ENCODE peak calls at places on chromosomes 1 and 21, in seven cellular contexts. One of them, this sample, is unnamed.

GRCh38 chr1:86195281-86195680 is 38.7 kb upstream of the COL24A1 start:
- DNase-seq in activated T-cell treated with anti-CD3 and anti-CD28 coated beads for 24 hours: no peak
- DNase-seq in activated T-helper 1 cell treated with anti-CD3 and anti-CD28 coated beads, Interleukin-2, amount 50 U/mL, for 16 hours: no peak
- DNase-seq in stimulated activated CD4-positive, alpha-beta T cell treated with anti-CD3 and anti-CD28 coated beads, TNF-alpha, amount 100 ng/mL, for 24 hours: no peak
- DNase-seq in HL-60: no peak
- DNase-seq in glutamatergic neuron: peak; percentile 22
- DNase-seq in brain microvascular endothelial cell: no peak
- DNase-seq in this sample: no peak

GRCh38 chr21:29196021-29196663 is 65.7 kb downstream of the MAP3K7CL start:
- DNase-seq in glutamatergic neuron: no peak
- DNase-seq in activated T-cell treated with anti-CD3 and anti-CD28 coated beads for 24 hours: peak; percentile 70
- DNase-seq in activated T-helper 1 cell treated with anti-CD3 and anti-CD28 coated beads, Interleukin-2, amount 50 U/mL, for 16 hours: peak; percentile 49
- DNase-seq in brain microvascular endothelial cell: peak; percentile 95
- DNase-seq in stimulated activated CD4-positive, alpha-beta T cell treated with anti-CD3 and anti-CD28 coated beads, TNF-alpha, amount 100 ng/mL, for 24 hours: peak; percentile 56
- DNase-seq in HL-60: peak; percentile 96
- DNase-seq in this sample: peak; percentile 84

GRCh38 chr1:59570524-59570923 is 244.2 kb upstream of the HOOK1 start:
- DNase-seq in HL-60: peak; percentile 80
- DNase-seq in activated T-cell treated with anti-CD3 and anti-CD28 coated beads for 24 hours: no peak
- DNase-seq in activated T-helper 1 cell treated with anti-CD3 and anti-CD28 coated beads, Interleukin-2, amount 50 U/mL, for 16 hours: no peak
- DNase-seq in brain microvascular endothelial cell: peak; percentile 35
- DNase-seq in glutamatergic neuron: no peak
- DNase-seq in stimulated activated CD4-positive, alpha-beta T cell treated with anti-CD3 and anti-CD28 coated beads, TNF-alpha, amount 100 ng/mL, for 24 hours: no peak
- DNase-seq in this sample: no peak

GRCh38 chr1:19458815-19459417 is 26.4 kb downstream of the CAPZB start:
- DNase-seq in activated T-helper 1 cell treated with anti-CD3 and anti-CD28 coated beads, Interleukin-2, amount 50 U/mL, for 16 hours: no peak
- DNase-seq in glutamatergic neuron: no peak
- DNase-seq in stimulated activated CD4-positive, alpha-beta T cell treated with anti-CD3 and anti-CD28 coated beads, TNF-alpha, amount 100 ng/mL, for 24 hours: no peak
- DNase-seq in HL-60: peak; percentile 34
- DNase-seq in activated T-cell treated with anti-CD3 and anti-CD28 coated beads for 24 hours: no peak
- DNase-seq in brain microvascular endothelial cell: no peak
- DNase-seq in this sample: no peak

GRCh38 chr1:1354271-1355247 is 3.8 kb downstream of the MXRA8 start:
- DNase-seq in activated T-cell treated with anti-CD3 and anti-CD28 coated beads for 24 hours: no peak
- DNase-seq in HL-60: no peak
- DNase-seq in stimulated activated CD4-positive, alpha-beta T cell treated with anti-CD3 and anti-CD28 coated beads, TNF-alpha, amount 100 ng/mL, for 24 hours: peak; percentile 22
- DNase-seq in activated T-helper 1 cell treated with anti-CD3 and anti-CD28 coated beads, Interleukin-2, amount 50 U/mL, for 16 hours: no peak
- DNase-seq in brain microvascular endothelial cell: no peak
- DNase-seq in glutamatergic neuron: peak; percentile 56
- DNase-seq in this sample: no peak

GRCh38 chr1:30284226-30284625 is 439.2 kb downstream of the MATN1 start:
- DNase-seq in activated T-cell treated with anti-CD3 and anti-CD28 coated beads for 24 hours: no peak
- DNase-seq in brain microvascular endothelial cell: no peak
- DNase-seq in glutamatergic neuron: no peak
- DNase-seq in HL-60: no peak
- DNase-seq in activated T-helper 1 cell treated with anti-CD3 and anti-CD28 coated beads, Interleukin-2, amount 50 U/mL, for 16 hours: no peak
- DNase-seq in stimulated activated CD4-positive, alpha-beta T cell treated with anti-CD3 and anti-CD28 coated beads, TNF-alpha, amount 100 ng/mL, for 24 hours: no peak
- DNase-seq in this sample: no peak

GRCh38 chr1:168637350-168637991 is 61.1 kb downstream of the XCL1 start:
- DNase-seq in glutamatergic neuron: no peak
- DNase-seq in activated T-helper 1 cell treated with anti-CD3 and anti-CD28 coated beads, Interleukin-2, amount 50 U/mL, for 16 hours: no peak
- DNase-seq in activated T-cell treated with anti-CD3 and anti-CD28 coated beads for 24 hours: no peak
- DNase-seq in stimulated activated CD4-positive, alpha-beta T cell treated with anti-CD3 and anti-CD28 coated beads, TNF-alpha, amount 100 ng/mL, for 24 hours: no peak
- DNase-seq in HL-60: peak; percentile 10
- DNase-seq in brain microvascular endothelial cell: no peak
- DNase-seq in this sample: no peak

GRCh38 chr1:9400425-9401079 is 107.9 kb downstream of the SPSB1 start:
- DNase-seq in activated T-cell treated with anti-CD3 and anti-CD28 coated beads for 24 hours: no peak
- DNase-seq in brain microvascular endothelial cell: no peak
- DNase-seq in activated T-helper 1 cell treated with anti-CD3 and anti-CD28 coated beads, Interleukin-2, amount 50 U/mL, for 16 hours: no peak
- DNase-seq in glutamatergic neuron: no peak
- DNase-seq in stimulated activated CD4-positive, alpha-beta T cell treated with anti-CD3 and anti-CD28 coated beads, TNF-alpha, amount 100 ng/mL, for 24 hours: no peak
- DNase-seq in HL-60: peak; percentile 49
- DNase-seq in this sample: peak; percentile 41

GRCh38 chr1:3477241-3478109 is 23.0 kb downstream of the ARHGEF16 start:
- DNase-seq in activated T-cell treated with anti-CD3 and anti-CD28 coated beads for 24 hours: no peak
- DNase-seq in stimulated activated CD4-positive, alpha-beta T cell treated with anti-CD3 and anti-CD28 coated beads, TNF-alpha, amount 100 ng/mL, for 24 hours: no peak
- DNase-seq in activated T-helper 1 cell treated with anti-CD3 and anti-CD28 coated beads, Interleukin-2, amount 50 U/mL, for 16 hours: no peak
- DNase-seq in glutamatergic neuron: peak; percentile 76
- DNase-seq in brain microvascular endothelial cell: no peak
- DNase-seq in HL-60: no peak
- DNase-seq in this sample: no peak

GRCh38 chr1:155128755-155129473 is 1.2 kb downstream of the EFNA1 start:
- DNase-seq in activated T-cell treated with anti-CD3 and anti-CD28 coated beads for 24 hours: no peak
- DNase-seq in HL-60: no peak
- DNase-seq in stimulated activated CD4-positive, alpha-beta T cell treated with anti-CD3 and anti-CD28 coated beads, TNF-alpha, amount 100 ng/mL, for 24 hours: no peak
- DNase-seq in brain microvascular endothelial cell: no peak
- DNase-seq in activated T-helper 1 cell treated with anti-CD3 and anti-CD28 coated beads, Interleukin-2, amount 50 U/mL, for 16 hours: no peak
- DNase-seq in glutamatergic neuron: no peak
- DNase-seq in this sample: no peak

GRCh38 chr1:97139512-97139911 is 417.9 kb downstream of the PTBP2 start:
- DNase-seq in brain microvascular endothelial cell: no peak
- DNase-seq in glutamatergic neuron: no peak
- DNase-seq in HL-60: no peak
- DNase-seq in activated T-helper 1 cell treated with anti-CD3 and anti-CD28 coated beads, Interleukin-2, amount 50 U/mL, for 16 hours: no peak
- DNase-seq in activated T-cell treated with anti-CD3 and anti-CD28 coated beads for 24 hours: no peak
- DNase-seq in stimulated activated CD4-positive, alpha-beta T cell treated with anti-CD3 and anti-CD28 coated beads, TNF-alpha, amount 100 ng/mL, for 24 hours: no peak
- DNase-seq in this sample: peak; percentile 9

GRCh38 chr1:112509005-112509659 is 367 bp downstream of the WNT2B start:
- DNase-seq in activated T-cell treated with anti-CD3 and anti-CD28 coated beads for 24 hours: no peak
- DNase-seq in glutamatergic neuron: peak; percentile 42
- DNase-seq in activated T-helper 1 cell treated with anti-CD3 and anti-CD28 coated beads, Interleukin-2, amount 50 U/mL, for 16 hours: no peak
- DNase-seq in brain microvascular endothelial cell: no peak
- DNase-seq in stimulated activated CD4-positive, alpha-beta T cell treated with anti-CD3 and anti-CD28 coated beads, TNF-alpha, amount 100 ng/mL, for 24 hours: no peak
- DNase-seq in HL-60: no peak
- DNase-seq in this sample: no peak

GRCh38 chr1:212981571-212982328 is 31.4 kb downstream of the VASH2 start:
- DNase-seq in brain microvascular endothelial cell: no peak
- DNase-seq in activated T-helper 1 cell treated with anti-CD3 and anti-CD28 coated beads, Interleukin-2, amount 50 U/mL, for 16 hours: no peak
- DNase-seq in stimulated activated CD4-positive, alpha-beta T cell treated with anti-CD3 and anti-CD28 coated beads, TNF-alpha, amount 100 ng/mL, for 24 hours: no peak
- DNase-seq in glutamatergic neuron: peak; percentile 54
- DNase-seq in activated T-cell treated with anti-CD3 and anti-CD28 coated beads for 24 hours: no peak
- DNase-seq in HL-60: no peak
- DNase-seq in this sample: no peak

GRCh38 chr1:201213926-201214325 is 23.3 kb downstream of the IGFN1 start:
- DNase-seq in activated T-helper 1 cell treated with anti-CD3 and anti-CD28 coated beads, Interleukin-2, amount 50 U/mL, for 16 hours: no peak
- DNase-seq in glutamatergic neuron: no peak
- DNase-seq in brain microvascular endothelial cell: no peak
- DNase-seq in HL-60: no peak
- DNase-seq in stimulated activated CD4-positive, alpha-beta T cell treated with anti-CD3 and anti-CD28 coated beads, TNF-alpha, amount 100 ng/mL, for 24 hours: no peak
- DNase-seq in activated T-cell treated with anti-CD3 and anti-CD28 coated beads for 24 hours: no peak
- DNase-seq in this sample: no peak

GRCh38 chr1:114314098-114314497 is 160.4 kb upstream of the SYT6 start:
- DNase-seq in HL-60: no peak
- DNase-seq in stimulated activated CD4-positive, alpha-beta T cell treated with anti-CD3 and anti-CD28 coated beads, TNF-alpha, amount 100 ng/mL, for 24 hours: no peak
- DNase-seq in brain microvascular endothelial cell: no peak
- DNase-seq in activated T-helper 1 cell treated with anti-CD3 and anti-CD28 coated beads, Interleukin-2, amount 50 U/mL, for 16 hours: no peak
- DNase-seq in glutamatergic neuron: no peak
- DNase-seq in activated T-cell treated with anti-CD3 and anti-CD28 coated beads for 24 hours: no peak
- DNase-seq in this sample: no peak

GRCh38 chr1:208980590-208980989 is 602.9 kb upstream of the CAMK1G start:
- DNase-seq in brain microvascular endothelial cell: no peak
- DNase-seq in stimulated activated CD4-positive, alpha-beta T cell treated with anti-CD3 and anti-CD28 coated beads, TNF-alpha, amount 100 ng/mL, for 24 hours: no peak
- DNase-seq in glutamatergic neuron: no peak
- DNase-seq in activated T-helper 1 cell treated with anti-CD3 and anti-CD28 coated beads, Interleukin-2, amount 50 U/mL, for 16 hours: no peak
- DNase-seq in HL-60: no peak
- DNase-seq in activated T-cell treated with anti-CD3 and anti-CD28 coated beads for 24 hours: no peak
- DNase-seq in this sample: no peak

GRCh38 chr1:26838474-26839338 is 12.2 kb downstream of the ZDHHC18 start:
- DNase-seq in activated T-helper 1 cell treated with anti-CD3 and anti-CD28 coated beads, Interleukin-2, amount 50 U/mL, for 16 hours: peak; percentile 50
- DNase-seq in HL-60: peak; percentile 53
- DNase-seq in brain microvascular endothelial cell: no peak
- DNase-seq in glutamatergic neuron: no peak
- DNase-seq in stimulated activated CD4-positive, alpha-beta T cell treated with anti-CD3 and anti-CD28 coated beads, TNF-alpha, amount 100 ng/mL, for 24 hours: peak; percentile 49
- DNase-seq in activated T-cell treated with anti-CD3 and anti-CD28 coated beads for 24 hours: peak; percentile 43
- DNase-seq in this sample: no peak

GRCh38 chr1:192489748-192490147 is 85.8 kb upstream of the RGS1 start:
- DNase-seq in HL-60: peak; percentile 43
- DNase-seq in glutamatergic neuron: peak; percentile 41
- DNase-seq in activated T-cell treated with anti-CD3 and anti-CD28 coated beads for 24 hours: no peak
- DNase-seq in activated T-helper 1 cell treated with anti-CD3 and anti-CD28 coated beads, Interleukin-2, amount 50 U/mL, for 16 hours: no peak
- DNase-seq in brain microvascular endothelial cell: peak; percentile 95
- DNase-seq in stimulated activated CD4-positive, alpha-beta T cell treated with anti-CD3 and anti-CD28 coated beads, TNF-alpha, amount 100 ng/mL, for 24 hours: no peak
- DNase-seq in this sample: peak; percentile 80

GRCh38 chr1:27298632-27299384 is 23.2 kb upstream of the TMEM222 start:
- DNase-seq in HL-60: no peak
- DNase-seq in glutamatergic neuron: no peak
- DNase-seq in brain microvascular endothelial cell: no peak
- DNase-seq in stimulated activated CD4-positive, alpha-beta T cell treated with anti-CD3 and anti-CD28 coated beads, TNF-alpha, amount 100 ng/mL, for 24 hours: no peak
- DNase-seq in activated T-helper 1 cell treated with anti-CD3 and anti-CD28 coated beads, Interleukin-2, amount 50 U/mL, for 16 hours: no peak
- DNase-seq in activated T-cell treated with anti-CD3 and anti-CD28 coated beads for 24 hours: no peak
- DNase-seq in this sample: no peak

GRCh38 chr21:15425049-15425448 is 304.7 kb upstream of the USP25 start:
- DNase-seq in glutamatergic neuron: no peak
- DNase-seq in activated T-helper 1 cell treated with anti-CD3 and anti-CD28 coated beads, Interleukin-2, amount 50 U/mL, for 16 hours: no peak
- DNase-seq in HL-60: no peak
- DNase-seq in brain microvascular endothelial cell: no peak
- DNase-seq in stimulated activated CD4-positive, alpha-beta T cell treated with anti-CD3 and anti-CD28 coated beads, TNF-alpha, amount 100 ng/mL, for 24 hours: no peak
- DNase-seq in activated T-cell treated with anti-CD3 and anti-CD28 coated beads for 24 hours: no peak
- DNase-seq in this sample: no peak

This sample was measured in kidney glomerular epithelial cell.